ENCODE peak calls at places on chromosomes 2 and 18, in nine cellular contexts. F is mammary epithelial cell; X is AG10803; T is tibial nerve; P is brain microvascular endothelial cell; S is CD4-positive, alpha-beta T cell; C is GM13977; K is heart right ventricle; U is epithelial cell of proximal tubule. G is an unnamed sample.

GRCh38 chr2:12816379-12817306 is 99.9 kb downstream of the TRIB2 start:
- DNase-seq in F (peak; percentile 69), X (no peak), T (no peak), P (peak; percentile 70), S (no peak), C (no peak), K (no peak), U (no peak), G (no peak)

GRCh38 chr2:118535171-118535817 is 312.2 kb downstream of the EN1 start:
- DNase-seq in F (no peak), X (no peak), T (no peak), P (no peak), S (no peak), C (no peak), K (no peak), U (no peak), G (no peak)

GRCh38 chr2:54676656-54677055 is 46.8 kb upstream of the EML6 start:
- DNase-seq in F (no peak), X (peak; percentile 74), T (no peak), P (no peak), S (no peak), C (no peak), K (no peak), U (no peak), G (no peak)

GRCh38 chr2:70941186-70941585 is 5.5 kb downstream of the ATP6V1B1 start:
- DNase-seq in F (no peak), X (no peak), T (no peak), P (no peak), S (no peak), C (no peak), K (no peak), U (no peak), G (no peak)

GRCh38 chr2:28613616-28614501 is 118.0 kb downstream of the PLB1 start:
- DNase-seq in F (peak; percentile 99), X (no peak), T (no peak), P (peak; percentile 85), S (peak; percentile 21), C (no peak), K (no peak), U (peak; percentile 98), G (no peak)

GRCh38 chr18:78914586-78914935 is 65.1 kb upstream of the SALL3 start:
- DNase-seq in F (no peak), X (no peak), T (no peak), P (no peak), S (no peak), C (no peak), K (no peak), U (no peak), G (no peak)

GRCh38 chr2:23127465-23127864 is 257.5 kb upstream of the KLHL29 start:
- DNase-seq in F (no peak), X (no peak), T (no peak), P (no peak), S (no peak), C (no peak), K (no peak), U (no peak), G (no peak)

GRCh38 chr2:171553858-171554257 is 31.6 kb downstream of the CYBRD1 start:
- DNase-seq in F (no peak), X (no peak), T (no peak), P (no peak), S (no peak), C (no peak), K (no peak), U (no peak), G (no peak)

GRCh38 chr18:34871435-34871834 is 161.3 kb downstream of the DTNA start:
- DNase-seq in F (no peak), X (no peak), T (no peak), P (peak; percentile 14), S (no peak), C (no peak), K (no peak), U (no peak), G (no peak)

GRCh38 chr2:241813080-241813805 is 4.2 kb downstream of the NEU4 start:
- DNase-seq in F (no peak), X (no peak), T (peak; percentile 6), P (no peak), S (no peak), C (peak; percentile 47), K (peak; percentile 29), U (no peak), G (peak; percentile 38)

GRCh38 chr18:28284132-28284531 is 107.2 kb upstream of the CDH2 start:
- DNase-seq in F (peak; percentile 54), X (no peak), T (no peak), P (peak; percentile 24), S (no peak), C (no peak), K (no peak), U (no peak), G (no peak)

GRCh38 chr2:117858336-117858735 is 43.8 kb downstream of the DDX18 start:
- DNase-seq in F (no peak), X (peak; percentile 9), T (no peak), P (no peak), S (no peak), C (no peak), K (no peak), U (no peak), G (no peak)

GRCh38 chr18:62669225-62669624 is 46.1 kb upstream of the PHLPP1 start:
- DNase-seq in F (no peak), X (no peak), T (no peak), P (no peak), S (no peak), C (no peak), K (no peak), U (no peak), G (no peak)

GRCh38 chr2:240567872-240568677 is at the start of gene RNPEPL1:
- DNase-seq in F (peak; percentile 47), X (no peak), T (peak; percentile 13), P (no peak), S (peak; percentile 41), C (peak; percentile 79), K (peak; percentile 56), U (no peak), G (peak; percentile 50)

GRCh38 chr2:47907097-47907781 is 941 bp upstream of the FBXO11 start:
- DNase-seq in F (no peak), X (peak; percentile 35), T (peak; percentile 35), P (no peak), S (peak; percentile 35), C (no peak), K (no peak), U (no peak), G (no peak)
- TF ChIP-seq CTCF in F (no peak), X (no peak), T (no peak), P (no peak), S (peak; percentile 29), C (no peak), K (peak; percentile 1), U (no peak), G (no peak)

GRCh38 chr2:35035883-35036282 is 1319.7 kb upstream of the CRIM1 start:
- DNase-seq in F (no peak), X (no peak), T (no peak), P (no peak), S (no peak), C (no peak), K (no peak), U (no peak), G (no peak)
- TF ChIP-seq CTCF in F (no peak), X (no peak), T (no peak), P (no peak), S (no peak), C (peak; percentile 16), K (no peak), U (peak; percentile 42), G (no peak)

DNA sequence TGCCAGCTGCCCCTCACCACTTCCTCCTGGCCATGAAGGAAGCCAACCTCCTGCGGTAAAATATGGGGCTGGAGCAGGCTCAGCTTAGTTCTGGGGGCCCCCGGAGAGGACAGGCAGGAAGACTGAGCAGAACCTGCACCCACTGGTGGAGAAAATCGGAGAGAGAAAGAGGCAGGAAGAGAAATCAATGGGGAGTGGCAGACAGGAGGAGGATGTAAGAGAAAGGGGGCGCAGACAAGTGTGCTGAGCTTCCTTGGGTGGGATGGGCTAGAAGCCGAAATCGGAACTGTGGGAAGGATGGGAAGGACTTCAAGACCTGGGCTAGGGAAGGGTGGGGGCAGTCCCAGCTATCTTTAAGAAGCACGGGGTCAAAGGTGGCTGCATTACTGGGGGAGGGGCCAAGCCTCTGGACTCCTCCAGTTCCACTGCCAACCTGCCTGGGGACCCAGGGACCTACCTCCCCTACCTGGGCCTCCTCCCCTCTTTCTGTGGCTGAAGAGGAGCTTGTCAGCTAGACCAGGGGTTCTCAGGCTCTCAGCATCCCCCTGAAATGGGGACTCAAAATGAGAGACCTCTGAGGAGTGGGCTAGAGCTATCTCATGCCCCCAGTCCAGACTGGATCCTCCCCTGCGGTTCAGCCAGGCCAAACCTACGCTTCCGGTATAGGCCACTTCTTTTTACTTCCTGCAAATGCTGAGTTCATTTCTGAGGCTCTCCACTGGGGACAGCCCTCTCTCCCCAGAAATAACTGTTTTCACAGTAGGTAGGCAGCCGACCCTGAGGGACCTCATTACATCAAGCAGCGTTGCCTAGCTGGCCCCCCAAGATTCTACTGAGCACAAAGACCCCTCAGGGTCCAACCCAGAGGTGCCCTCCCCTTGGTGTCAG is 33.6 kb upstream of the B3GNT7 start:
- DNase-seq in F (no peak), X (no peak), T (no peak), P (no peak), S (no peak), C (peak; percentile 91), K (no peak), U (no peak), G (no peak)
- TF ChIP-seq CTCF in F (no peak), X (no peak), T (peak; percentile 10), P (peak; percentile 22), S (no peak), C (peak; percentile 37), K (no peak), U (no peak), G (no peak)

GRCh38 chr2:46366675-46367067 is 69.5 kb downstream of the EPAS1 start:
- DNase-seq in F (no peak), X (no peak), T (no peak), P (no peak), S (no peak), C (no peak), K (no peak), U (no peak), G (no peak)
- TF ChIP-seq CTCF in F (no peak), X (no peak), T (no peak), P (no peak), S (no peak), C (no peak), K (no peak), U (no peak), G (no peak)

DNA sequence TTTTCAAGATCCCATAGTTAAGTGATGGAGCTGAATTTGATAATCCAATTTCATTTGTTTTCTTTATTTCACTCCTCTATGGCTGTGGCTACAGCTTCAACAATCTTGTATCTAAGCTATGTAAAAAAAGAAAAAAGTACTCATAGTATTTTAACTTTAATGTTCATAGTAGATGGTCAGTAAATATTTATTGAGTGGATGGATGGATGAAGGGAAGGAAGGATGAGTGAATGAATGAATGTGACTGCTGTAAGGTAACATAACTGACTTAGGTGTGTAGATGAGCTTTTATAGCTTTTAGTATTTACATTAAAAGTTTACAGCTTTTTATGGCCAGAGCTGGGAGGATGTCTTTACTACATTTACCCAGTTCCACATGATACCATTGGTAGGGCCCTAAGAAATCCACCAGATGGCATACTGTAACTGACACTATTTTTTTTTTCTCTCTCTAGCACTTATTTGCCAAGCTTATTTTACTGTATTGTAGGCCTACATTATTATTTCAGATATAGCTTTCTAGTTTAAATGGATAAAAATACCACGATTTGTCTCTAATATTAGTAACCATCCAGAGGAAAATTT is 13.4 kb upstream of the HRH4 start:
- DNase-seq in F (no peak), X (no peak), T (no peak), P (no peak), S (no peak), C (no peak), K (no peak), U (no peak), G (no peak)
- TF ChIP-seq CTCF in F (no peak), X (no peak), T (no peak), P (peak; percentile 32), S (no peak), C (no peak), K (no peak), U (peak; percentile 44), G (no peak)

G was measured in mesothelial cell of epicardium.